ENCODE peak calls at places on chromosome 6, in five cellular contexts. One of them, this sample, is unnamed.

GRCh38 chr6:31399589-31400466 is 3.6 kb upstream of the MICA start:
- DNase-seq in D341Med: peak; percentile 55
- DNase-seq in mesendoderm: peak; percentile 92
- DNase-seq in G401: peak; percentile 80
- DNase-seq in NCI-H1092: no peak
- DNase-seq in this sample: no peak

GRCh38 chr6:168865-169455 is 123.3 kb upstream of the DUSP22 start:
- DNase-seq in D341Med: no peak
- DNase-seq in mesendoderm: peak; percentile 59
- DNase-seq in G401: peak; percentile 68
- DNase-seq in NCI-H1092: no peak
- DNase-seq in this sample: peak; percentile 27

GRCh38 chr6:39931607-39932006 is 2.7 kb downstream of the MOCS1 start:
- DNase-seq in D341Med: no peak
- DNase-seq in mesendoderm: no peak
- DNase-seq in G401: no peak
- DNase-seq in NCI-H1092: no peak
- DNase-seq in this sample: no peak

GRCh38 chr6:106908386-106908840 is 66.1 kb downstream of the CD24 start:
- DNase-seq in D341Med: no peak
- DNase-seq in mesendoderm: peak; percentile 22
- DNase-seq in G401: no peak
- DNase-seq in NCI-H1092: no peak
- DNase-seq in this sample: no peak

GRCh38 chr6:92159046-92159445 is 1260.3 kb downstream of the EPHA7 start:
- DNase-seq in D341Med: peak; percentile 6
- DNase-seq in mesendoderm: no peak
- DNase-seq in G401: no peak
- DNase-seq in NCI-H1092: no peak
- DNase-seq in this sample: no peak

GRCh38 chr6:106496791-106497190 is 132.5 kb downstream of the RTN4IP1 start:
- DNase-seq in D341Med: no peak
- DNase-seq in mesendoderm: no peak
- DNase-seq in G401: no peak
- DNase-seq in NCI-H1092: no peak
- DNase-seq in this sample: no peak

GRCh38 chr6:17907467-17908229 is 79.8 kb downstream of the KIF13A start:
- DNase-seq in D341Med: no peak
- DNase-seq in mesendoderm: peak; percentile 62
- DNase-seq in G401: no peak
- DNase-seq in NCI-H1092: no peak
- DNase-seq in this sample: no peak

GRCh38 chr6:44672838-44673237 is 285.3 kb downstream of the CDC5L start:
- DNase-seq in D341Med: no peak
- DNase-seq in mesendoderm: peak; percentile 68
- DNase-seq in G401: no peak
- DNase-seq in NCI-H1092: no peak
- DNase-seq in this sample: no peak

GRCh38 chr6:81894788-81895221 is 142.3 kb upstream of the TENT5A start:
- DNase-seq in D341Med: no peak
- DNase-seq in mesendoderm: no peak
- DNase-seq in G401: peak; percentile 76
- DNase-seq in NCI-H1092: no peak
- DNase-seq in this sample: no peak

GRCh38 chr6:93235775-93236174 is 183.6 kb downstream of the EPHA7 start:
- DNase-seq in D341Med: no peak
- DNase-seq in mesendoderm: peak; percentile 32
- DNase-seq in G401: no peak
- DNase-seq in NCI-H1092: no peak
- DNase-seq in this sample: no peak

GRCh38 chr6:150924808-150925654 is 59.5 kb downstream of the MTHFD1L start:
- DNase-seq in D341Med: no peak
- DNase-seq in mesendoderm: no peak
- DNase-seq in G401: no peak
- DNase-seq in NCI-H1092: no peak
- DNase-seq in this sample: no peak

GRCh38 chr6:128256100-128256499 is 264.3 kb downstream of the PTPRK start:
- DNase-seq in D341Med: no peak
- DNase-seq in mesendoderm: no peak
- DNase-seq in G401: no peak
- DNase-seq in NCI-H1092: no peak
- DNase-seq in this sample: no peak

GRCh38 chr6:101705866-101706265 is 312.4 kb downstream of the GRIK2 start:
- DNase-seq in D341Med: no peak
- DNase-seq in mesendoderm: no peak
- DNase-seq in G401: no peak
- DNase-seq in NCI-H1092: no peak
- DNase-seq in this sample: no peak

GRCh38 chr6:48817714-48818113 is 645.3 kb downstream of the MMUT start:
- DNase-seq in D341Med: no peak
- DNase-seq in mesendoderm: no peak
- DNase-seq in G401: no peak
- DNase-seq in NCI-H1092: no peak
- DNase-seq in this sample: no peak

GRCh38 chr6:155014715-155015300 is 19.7 kb downstream of the TIAM2 start:
- DNase-seq in D341Med: no peak
- DNase-seq in mesendoderm: peak; percentile 84
- DNase-seq in G401: no peak
- DNase-seq in NCI-H1092: no peak
- DNase-seq in this sample: no peak

GRCh38 chr6:25132934-25133333 is 146.2 kb upstream of the CARMIL1 start:
- DNase-seq in D341Med: no peak
- DNase-seq in mesendoderm: peak; percentile 33
- DNase-seq in G401: no peak
- DNase-seq in NCI-H1092: no peak
- DNase-seq in this sample: no peak

GRCh38 chr6:163635731-163636344 is 221.3 kb downstream of the QKI start:
- DNase-seq in D341Med: no peak
- DNase-seq in mesendoderm: no peak
- DNase-seq in G401: no peak
- DNase-seq in NCI-H1092: no peak
- DNase-seq in this sample: no peak

GRCh38 chr6:21263531-21264287 is 329.8 kb upstream of the SOX4 start:
- DNase-seq in D341Med: no peak
- DNase-seq in mesendoderm: no peak
- DNase-seq in G401: no peak
- DNase-seq in NCI-H1092: no peak
- DNase-seq in this sample: no peak

GRCh38 chr6:28709478-28710349 is 184.0 kb downstream of the GPX5 start:
- DNase-seq in D341Med: no peak
- DNase-seq in mesendoderm: peak; percentile 88
- DNase-seq in G401: no peak
- DNase-seq in NCI-H1092: no peak
- DNase-seq in this sample: no peak

GRCh38 chr6:130796313-130796905 is 30.8 kb upstream of the SMLR1 start:
- DNase-seq in D341Med: no peak
- DNase-seq in mesendoderm: peak; percentile 37
- DNase-seq in G401: no peak
- DNase-seq in NCI-H1092: no peak
- DNase-seq in this sample: no peak

GRCh38 chr6:144351741-144352140 is 66.6 kb downstream of the UTRN start:
- DNase-seq in D341Med: no peak
- DNase-seq in mesendoderm: no peak
- DNase-seq in G401: peak; percentile 26
- DNase-seq in NCI-H1092: no peak
- DNase-seq in this sample: no peak

GRCh38 chr6:43277643-43278523 is 20.2 kb upstream of the SLC22A7 start:
- DNase-seq in D341Med: no peak
- DNase-seq in mesendoderm: no peak
- DNase-seq in G401: no peak
- DNase-seq in NCI-H1092: no peak
- DNase-seq in this sample: no peak

GRCh38 chr6:170177383-170178265 is 113.3 kb downstream of the DLL1 start:
- DNase-seq in D341Med: peak; percentile 41
- DNase-seq in mesendoderm: no peak
- DNase-seq in G401: no peak
- DNase-seq in NCI-H1092: no peak
- DNase-seq in this sample: no peak

GRCh38 chr6:73131706-73132105 is 93.6 kb downstream of the KHDC1L start:
- DNase-seq in D341Med: no peak
- DNase-seq in mesendoderm: no peak
- DNase-seq in G401: no peak
- DNase-seq in NCI-H1092: no peak
- DNase-seq in this sample: no peak

GRCh38 chr6:151413372-151414145 is 22.2 kb upstream of the ZBTB2 start:
- DNase-seq in D341Med: no peak
- DNase-seq in mesendoderm: no peak
- DNase-seq in G401: no peak
- DNase-seq in NCI-H1092: no peak
- DNase-seq in this sample: no peak

GRCh38 chr6:34027445-34027936 is 118.4 kb downstream of the GRM4 start:
- DNase-seq in D341Med: peak; percentile 87
- DNase-seq in mesendoderm: peak; percentile 63
- DNase-seq in G401: no peak
- DNase-seq in NCI-H1092: no peak
- DNase-seq in this sample: no peak

GRCh38 chr6:50907565-50907964 is 88.9 kb downstream of the TFAP2B start:
- DNase-seq in D341Med: no peak
- DNase-seq in mesendoderm: no peak
- DNase-seq in G401: no peak
- DNase-seq in NCI-H1092: no peak
- DNase-seq in this sample: no peak

GRCh38 chr6:42440027-42440426 is 11.7 kb downstream of the TRERF1 start:
- DNase-seq in D341Med: no peak
- DNase-seq in mesendoderm: no peak
- DNase-seq in G401: no peak
- DNase-seq in NCI-H1092: no peak
- DNase-seq in this sample: no peak

GRCh38 chr6:162251257-162251656 is 476.3 kb downstream of the PRKN start:
- DNase-seq in D341Med: no peak
- DNase-seq in mesendoderm: peak; percentile 40
- DNase-seq in G401: no peak
- DNase-seq in NCI-H1092: no peak
- DNase-seq in this sample: no peak

GRCh38 chr6:41200901-41201783 is at the start of gene TREML2:
- DNase-seq in D341Med: no peak
- DNase-seq in mesendoderm: no peak
- DNase-seq in G401: no peak
- DNase-seq in NCI-H1092: no peak
- DNase-seq in this sample: no peak

GRCh38 chr6:163780993-163781392 is 366.5 kb downstream of the QKI start:
- DNase-seq in D341Med: no peak
- DNase-seq in mesendoderm: no peak
- DNase-seq in G401: no peak
- DNase-seq in NCI-H1092: peak; percentile 93
- DNase-seq in this sample: peak; percentile 96

This sample was measured in NCI-H524 treated with DMSO at 0.1 percent for 48 hours.